ENCODE peak calls at places on chromosomes 7 and 10, in ten cellular contexts. Y is sigmoid colon, G is prostate gland, X is HCT116, Z is suprapubic skin, J is stomach, R is K562, A is GM12892, U is GM12878, L is HepG2. V is an unnamed sample.

GRCh38 chr7:44999245-45000095 is 531 bp upstream of the CCM2 start:
- DNase-seq in J (peak), L (peak), U (peak), G (peak), Z (peak), Y (peak), R (peak), X (peak), A (peak), V (peak)

GRCh38 chr7:145082366-145083240 is 246.8 kb upstream of the TPK1 start:
- DNase-seq in X (no peak), G (no peak), R (no peak), Z (no peak), J (no peak), L (no peak), U (no peak), Y (no peak), A (no peak), V (no peak)

GRCh38 chr7:142110638-142111037 is 880 bp upstream of the MGAM2 start:
- DNase-seq in L (peak), U (no peak), R (no peak), Y (no peak), X (no peak), A (no peak), G (no peak), Z (no peak), J (no peak), V (no peak)

GRCh38 chr7:18573410-18574234 is 78.1 kb downstream of the HDAC9 start:
- DNase-seq in R (no peak), Z (no peak), J (no peak), A (no peak), Y (no peak), G (no peak), U (no peak), L (no peak), X (no peak), V (no peak)

GRCh38 chr10:116208999-116209398 is 64.0 kb downstream of the GFRA1 start:
- DNase-seq in Y (no peak), U (no peak), A (no peak), J (no peak), Z (no peak), X (no peak), G (no peak), L (no peak), R (no peak), V (no peak)

GRCh38 chr10:122567056-122567660 is 6.6 kb downstream of the DMBT1 start:
- DNase-seq in Y (peak), Z (no peak), G (no peak), L (no peak), R (peak), X (peak), U (no peak), J (peak), A (no peak), V (peak)

GRCh38 chr7:159102681-159103381 is 41.8 kb downstream of the VIPR2 start:
- DNase-seq in X (no peak), Y (peak), G (no peak), J (no peak), U (no peak), A (no peak), L (no peak), Z (peak), R (no peak), V (no peak)

GRCh38 chr10:4450981-4451501 is 375.0 kb upstream of the AKR1E2 start:
- DNase-seq in R (no peak), Z (no peak), Y (no peak), X (no peak), L (no peak), J (no peak), A (no peak), U (no peak), G (no peak), V (no peak)

GRCh38 chr10:110081914-110082313 is 74.1 kb downstream of the ADD3 start:
- DNase-seq in R (peak), U (no peak), G (no peak), L (peak), J (no peak), Y (no peak), Z (no peak), X (no peak), A (no peak), V (no peak)

GRCh38 chr10:132846631-132847415 is 60.9 kb upstream of the NKX6-2 start:
- DNase-seq in R (no peak), X (no peak), Z (peak), U (no peak), G (no peak), J (no peak), L (no peak), Y (peak), A (no peak), V (no peak)

GRCh38 chr7:135620980-135621850 is 41.1 kb upstream of the STMP1 start:
- DNase-seq in L (peak), Y (no peak), Z (no peak), A (no peak), X (peak), R (peak), U (no peak), G (peak), J (no peak), V (no peak)

GRCh38 chr10:127556911-127557310 is 7.8 kb downstream of the NPS start:
- DNase-seq in X (no peak), J (no peak), L (no peak), R (peak), A (no peak), Y (no peak), Z (no peak), U (no peak), G (no peak), V (no peak)

GRCh38 chr10:60994128-60994527 is 50.1 kb upstream of the RHOBTB1 start:
- DNase-seq in R (no peak), X (no peak), G (no peak), A (no peak), J (no peak), Y (no peak), Z (no peak), L (no peak), U (no peak), V (no peak)

GRCh38 chr10:132523561-132524442 is 13.8 kb upstream of the INPP5A start:
- DNase-seq in L (no peak), R (no peak), J (no peak), U (no peak), X (no peak), Y (peak), Z (peak), A (no peak), G (no peak), V (no peak)

GRCh38 chr7:23277359-23277989 is 21.7 kb upstream of the MALSU1 start:
- DNase-seq in Y (no peak), A (peak), G (peak), J (no peak), Z (no peak), X (peak), L (peak), R (peak), U (peak), V (no peak)

GRCh38 chr10:125707852-125708468 is 11.5 kb upstream of the EDRF1 start:
- DNase-seq in G (no peak), R (no peak), A (no peak), J (no peak), Z (no peak), X (peak), U (no peak), Y (no peak), L (peak), V (no peak)

GRCh38 chr7:23207029-23207428 is 25.2 kb downstream of the NUP42 start:
- DNase-seq in J (no peak), U (no peak), Z (no peak), Y (no peak), L (peak), G (no peak), X (no peak), R (no peak), A (no peak), V (no peak)

DNA sequence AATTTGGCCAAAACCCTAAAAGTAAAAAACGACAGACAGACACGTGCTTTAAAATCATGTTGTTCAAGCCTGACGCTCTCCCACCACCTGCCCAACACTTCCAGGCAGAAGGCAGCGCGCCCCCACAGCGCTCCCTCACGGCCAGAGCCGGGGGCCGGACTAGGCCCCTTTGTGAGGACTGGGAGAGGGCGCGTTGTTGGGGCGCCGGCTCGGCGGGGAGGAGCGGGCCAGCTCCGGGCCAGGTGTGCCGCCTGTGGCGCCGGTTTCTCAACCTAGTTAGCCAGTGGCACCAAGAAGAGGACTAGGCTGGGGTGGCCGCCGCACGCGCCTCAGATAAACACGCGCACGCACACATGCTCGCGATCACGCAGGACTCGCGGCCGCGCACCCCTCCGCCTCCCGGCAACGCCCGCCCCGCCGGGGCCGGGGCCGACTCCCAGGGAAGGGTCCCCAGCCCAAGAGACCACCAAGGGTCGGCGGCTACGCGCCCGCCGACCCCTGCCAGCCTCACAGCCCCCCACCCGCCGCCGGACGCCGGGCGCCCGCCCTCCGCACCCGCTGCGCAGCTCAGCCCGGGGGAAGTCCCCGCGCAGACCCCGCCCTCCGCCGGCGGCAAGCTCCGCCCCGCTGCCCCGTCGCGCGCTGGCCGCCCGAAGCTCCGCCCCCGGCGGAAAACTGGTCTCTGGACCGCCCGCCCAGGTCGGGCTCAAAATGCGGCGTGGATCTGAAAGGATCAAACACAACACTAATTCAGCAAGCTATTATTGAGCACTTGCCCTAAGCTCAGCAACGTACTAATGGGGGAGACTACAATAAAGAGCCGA is at the start of gene IMMP2L:
- DNase-seq in X (peak), Y (peak), U (peak), L (peak), R (peak), A (peak), J (peak), Z (peak), G (peak), V (peak)
- TF ChIP-seq POLR2AphosphoS5 in X (peak), Y (no peak), U (peak), L (peak), R (peak), A (no peak), J (peak), Z (no peak), G (peak), V (no peak)

DNA sequence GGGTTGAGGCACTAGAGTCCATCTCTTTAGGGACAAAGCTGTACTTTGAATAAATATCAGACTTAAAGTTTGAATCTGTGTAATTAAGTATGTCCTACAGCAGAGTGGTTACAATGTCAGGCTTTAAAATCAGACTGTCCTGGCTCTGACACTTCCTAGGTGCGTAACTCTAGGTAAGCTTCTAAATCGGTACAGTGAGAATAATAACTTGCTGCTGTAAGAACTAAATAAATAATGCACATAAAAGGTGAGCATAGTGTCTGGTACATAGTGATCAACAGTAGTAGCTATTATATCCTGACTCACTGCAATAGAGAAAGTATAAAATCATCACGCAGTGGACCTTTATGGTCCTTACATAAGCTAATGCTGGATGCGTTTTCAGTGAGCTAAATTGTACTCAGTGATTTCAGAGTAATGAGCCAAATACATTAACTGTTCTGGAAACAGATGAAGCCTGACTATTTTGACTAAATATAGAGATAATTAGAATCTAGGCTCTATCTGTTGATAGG is 72.2 kb upstream of the PDK4 start:
- DNase-seq in Y (no peak), J (no peak), X (no peak), Z (no peak), A (no peak), G (no peak), U (no peak), R (no peak), L (no peak), V (no peak)
- TF ChIP-seq POLR2A in Y (no peak), J (no peak), X (no peak), Z (no peak), A (no peak), G (no peak), U (no peak), R (no peak), L (no peak), V (no peak)

DNA sequence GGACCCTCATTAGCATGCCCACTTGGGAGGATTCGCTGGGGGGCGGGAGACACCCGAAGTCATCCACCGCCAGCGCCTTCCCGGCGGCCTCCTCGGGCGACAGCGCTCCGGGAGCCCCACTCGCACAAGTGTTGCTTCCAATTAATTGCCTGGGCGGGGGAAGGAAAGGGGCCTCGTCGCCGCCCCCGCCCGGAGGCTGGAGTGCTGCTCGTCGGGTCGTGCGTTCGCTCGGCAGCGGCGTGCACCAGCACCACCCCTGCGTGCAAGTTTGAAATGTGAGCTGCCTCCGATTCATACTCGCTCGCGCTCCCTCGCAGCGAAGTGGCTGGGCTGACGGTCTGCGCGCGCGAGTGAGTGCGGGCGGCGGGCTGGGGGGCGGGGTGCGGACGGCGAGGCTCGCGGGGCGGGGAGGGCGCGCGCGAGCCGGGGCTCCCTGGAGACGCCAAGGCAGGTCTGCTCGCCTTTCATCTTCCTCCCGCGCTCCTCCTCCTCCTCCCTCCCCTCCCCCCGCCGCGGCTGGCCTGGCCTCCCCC is 104.6 kb upstream of the PPIF start:
- DNase-seq in L (no peak), U (no peak), R (no peak), A (peak), X (no peak), Z (no peak), G (no peak), Y (peak), J (peak), V (peak)
- TF ChIP-seq POLR2AphosphoS5 in L (no peak), U (peak), R (no peak), A (peak), X (no peak), Z (no peak), G (peak), Y (peak), J (peak), V (peak)

DNA sequence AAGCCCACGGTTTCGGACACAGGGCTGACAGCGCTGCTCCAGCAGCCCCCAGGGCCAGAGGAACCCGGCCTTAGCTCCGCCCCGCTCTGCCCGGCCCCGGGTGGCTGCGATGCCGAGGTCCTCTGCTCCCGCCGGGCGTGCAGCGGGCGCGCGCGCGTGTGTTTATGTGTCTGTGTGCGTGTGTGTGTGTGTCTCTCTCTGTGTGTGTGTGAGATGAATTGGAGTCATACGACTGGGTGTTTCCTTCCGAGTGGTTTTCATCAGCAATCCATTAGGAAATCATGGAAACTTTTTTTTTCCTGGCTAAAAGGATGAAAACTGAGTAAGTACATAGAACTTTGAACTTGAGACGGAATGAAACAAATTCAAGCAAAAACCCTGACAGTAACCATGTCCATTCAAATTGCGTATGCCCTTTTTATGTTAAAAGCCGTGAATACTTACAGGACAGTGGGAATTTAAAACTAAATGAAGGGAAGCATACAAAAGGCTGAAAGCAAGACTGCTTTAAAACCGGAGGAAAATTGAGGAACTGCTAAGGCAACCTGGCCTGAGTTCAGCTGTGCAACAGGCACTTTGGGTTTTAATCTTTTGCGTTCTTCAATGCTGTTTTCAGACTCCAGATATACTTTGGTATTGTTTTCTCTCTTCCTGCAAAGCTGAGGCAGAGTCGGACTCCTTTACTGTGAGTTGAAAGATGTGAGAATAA is at the start of gene CPED1:
- DNase-seq in Y (peak), R (peak), J (peak), L (peak), X (no peak), A (peak), Z (peak), G (peak), U (no peak), V (no peak)
- TF ChIP-seq POLR2A in Y (peak), R (peak), J (no peak), L (no peak), X (no peak), A (no peak), Z (no peak), G (no peak), U (no peak), V (no peak)

GRCh38 chr10:71719042-71719441 is 536 bp downstream of the C10orf105 start:
- DNase-seq in A (no peak), X (no peak), L (no peak), Z (no peak), Y (no peak), G (no peak), J (no peak), U (no peak), R (no peak), V (no peak)
- TF ChIP-seq POLR2AphosphoS5 in A (no peak), X (no peak), L (no peak), Z (no peak), Y (no peak), G (no peak), J (no peak), U (no peak), R (no peak), V (no peak)

DNA sequence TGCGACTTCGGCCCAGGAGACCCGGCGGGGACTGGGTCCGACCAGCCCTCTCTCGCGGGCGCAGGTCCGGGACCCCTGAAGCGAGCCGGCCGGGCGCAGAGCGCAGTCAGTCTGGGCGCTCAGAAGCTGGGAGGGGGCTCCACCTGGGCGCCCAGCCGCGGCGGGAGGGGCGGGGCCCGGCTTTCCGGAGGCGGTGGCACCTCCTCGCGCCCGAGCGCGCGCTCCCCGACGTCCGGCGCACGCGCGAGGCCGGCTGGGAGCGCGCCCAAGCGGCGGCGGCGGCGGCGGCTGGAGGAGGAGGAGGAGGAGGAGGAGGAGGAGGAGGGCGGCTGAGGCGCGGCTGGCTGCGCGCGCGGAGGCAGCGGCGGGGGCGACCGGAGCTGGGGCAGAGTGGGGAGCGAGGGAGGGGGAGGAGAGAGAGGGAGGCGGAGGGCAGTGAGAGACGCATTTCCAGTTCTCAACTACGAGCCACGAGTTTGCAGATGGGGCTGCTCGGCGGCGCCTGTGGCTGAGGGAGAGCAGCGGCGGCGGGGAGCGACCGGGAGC is at the start of gene PALS2:
- DNase-seq in X (peak), G (peak), A (peak), Y (peak), J (peak), Z (peak), R (peak), L (peak), U (no peak), V (peak)
- TF ChIP-seq POLR2A in X (peak), G (peak), A (peak), Y (no peak), J (no peak), Z (no peak), R (peak), L (no peak), U (peak), V (peak)

DNA sequence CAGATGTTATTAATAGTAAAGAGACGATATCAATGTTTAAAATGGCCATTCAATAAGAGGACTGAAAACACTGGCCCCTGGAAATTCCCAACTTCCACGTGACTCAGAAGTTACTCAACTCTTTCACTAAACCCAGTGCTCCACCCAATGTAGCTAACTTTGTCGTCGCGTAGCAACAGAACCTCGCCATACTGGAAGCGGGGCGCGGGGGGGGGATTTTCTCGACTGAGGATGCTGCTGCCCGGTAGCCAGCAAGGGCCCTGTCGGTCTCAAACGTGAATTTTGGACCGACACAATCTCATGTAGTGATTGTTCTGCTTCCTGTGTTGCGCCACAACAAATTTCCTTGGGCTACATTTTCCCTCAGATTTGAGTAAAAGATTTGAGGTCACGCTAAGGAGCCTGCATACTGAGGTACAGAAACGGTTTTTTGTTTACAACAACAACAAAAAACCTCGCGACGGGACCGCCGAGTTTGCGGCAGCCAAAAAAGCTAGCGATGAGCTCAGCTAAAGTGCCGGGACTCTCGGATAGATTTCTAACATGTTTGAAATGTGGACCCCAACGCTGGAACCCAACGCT is 977 bp upstream of the SFR1 start:
- DNase-seq in Y (peak), L (peak), U (peak), J (peak), Z (peak), X (peak), A (peak), G (peak), R (peak), V (no peak)
- TF ChIP-seq POLR2AphosphoS5 in Y (peak), L (no peak), U (peak), J (peak), Z (no peak), X (peak), A (no peak), G (peak), R (no peak), V (no peak)

GRCh38 chr10:77637986-77638765 is 568 bp upstream of the KCNMA1 start:
- DNase-seq in J (no peak), Z (no peak), A (no peak), U (no peak), Y (peak), L (no peak), R (no peak), X (no peak), G (no peak), V (no peak)
- TF ChIP-seq POLR2A in J (no peak), Z (no peak), A (no peak), U (no peak), Y (peak), L (no peak), R (no peak), X (no peak), G (no peak), V (no peak)

GRCh38 chr10:6120691-6121090 is 31.9 kb downstream of the RBM17 start:
- DNase-seq in X (no peak), L (no peak), R (no peak), Y (peak), A (no peak), Z (no peak), U (no peak), G (no peak), J (no peak), V (no peak)
- TF ChIP-seq POLR2AphosphoS5 in X (no peak), L (no peak), R (no peak), Y (no peak), A (no peak), Z (no peak), U (no peak), G (no peak), J (no peak), V (no peak)